ENCODE peak calls at places on chromosomes 1 and 21, in five cellular contexts. I, J, A, F and Z are unnamed samples. For H3K4me1, the result is how much of the 10 kb centered on the place peaks cover.

GRCh38 chr1:54463259-54464030 is 57.3 kb upstream of the SSBP3 start:
- DNase-seq in F (no peak), I (peak), J (no peak), A (no peak), Z (no peak)

GRCh38 chr1:59113876-59114457 is 182.9 kb upstream of the FGGY start:
- DNase-seq in F (no peak), A (no peak), I (no peak), J (no peak), Z (no peak)

GRCh38 chr1:1627842-1628655 is 3.9 kb upstream of the MMP23B start:
- DNase-seq in I (peak), J (no peak), F (peak), A (no peak), Z (peak)

GRCh38 chr1:27380766-27381733 is 2.1 kb downstream of the CD164L2 start:
- DNase-seq in F (no peak), I (no peak), J (no peak), A (no peak), Z (no peak)

GRCh38 chr21:23016617-23017016 is 2018.4 kb downstream of the NCAM2 start:
- DNase-seq in I (no peak), F (no peak), A (no peak), J (no peak), Z (no peak)

GRCh38 chr1:207676153-207676552 is 31.2 kb downstream of the CR1L start:
- DNase-seq in A (no peak), I (no peak), F (no peak), J (no peak), Z (no peak)

GRCh38 chr21:46022551-46023107 is 41.1 kb downstream of the COL6A1 start:
- DNase-seq in I (no peak), J (no peak), A (peak), F (peak), Z (no peak)

GRCh38 chr1:226737819-226738420 is 1.2 kb downstream of the ITPKB start:
- DNase-seq in J (peak), F (peak), I (peak), A (no peak), Z (peak)

GRCh38 chr1:62070384-62071011 is 124.2 kb upstream of the L1TD1 start:
- DNase-seq in J (peak), I (no peak), F (no peak), A (peak), Z (no peak)

GRCh38 chr1:47527653-47528272 is 89.9 kb downstream of the FOXD2 start:
- DNase-seq in J (no peak), A (peak), F (no peak), I (no peak), Z (peak)

GRCh38 chr1:55474168-55474786 is 259.1 kb upstream of the USP24 start:
- DNase-seq in F (no peak), A (peak), J (peak), I (no peak), Z (no peak)

GRCh38 chr1:171263915-171264314 is 15.6 kb downstream of the FMO1 start:
- DNase-seq in J (peak), F (no peak), A (no peak), I (no peak), Z (no peak)

GRCh38 chr1:11412166-11412565 is 66.8 kb upstream of the DISP3 start:
- DNase-seq in J (no peak), F (peak), I (no peak), A (no peak), Z (no peak)

GRCh38 chr1:11413907-11414495 is 65.0 kb upstream of the DISP3 start:
- DNase-seq in F (no peak), A (no peak), I (no peak), J (no peak), Z (no peak)

GRCh38 chr1:11417162-11417561 is 61.8 kb upstream of the DISP3 start:
- DNase-seq in J (no peak), I (no peak), F (no peak), A (no peak), Z (no peak)

DNA sequence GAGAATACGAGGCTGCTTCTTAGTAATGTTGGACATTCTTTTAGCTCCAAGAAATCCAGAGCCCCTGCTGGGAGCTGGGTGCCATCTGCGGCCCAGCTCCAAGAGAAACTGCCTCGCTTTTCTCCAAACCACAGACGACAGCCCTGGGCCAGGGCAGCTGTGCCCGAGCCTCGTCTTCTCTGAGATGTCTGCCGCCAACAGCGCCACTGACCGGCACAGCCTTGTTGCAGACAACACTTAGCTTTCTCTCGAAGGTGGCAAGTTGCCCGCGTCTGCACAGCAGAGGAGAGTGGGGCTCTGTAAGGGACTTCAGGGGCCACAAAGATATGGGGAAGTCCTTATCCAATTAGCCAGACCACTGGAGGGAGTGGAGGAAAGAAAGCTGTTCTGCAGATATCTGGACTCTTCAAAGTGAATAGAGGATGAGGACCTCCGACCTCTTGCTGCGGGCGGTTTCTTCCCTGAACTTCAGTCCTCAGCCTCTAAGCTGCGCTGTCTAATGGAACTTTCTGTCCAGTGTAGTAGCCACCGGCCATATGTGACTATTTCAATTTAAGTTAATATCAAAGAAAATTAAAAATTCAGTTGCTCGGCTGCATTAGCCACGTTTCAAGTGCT is 63.9 kb upstream of the DISP3 start:
- DNase-seq in J (no peak), F (no peak), A (no peak), I (no peak), Z (peak)
- TF ChIP-seq CTCF in J (no peak), F (no peak), A (peak), I (no peak), Z (no peak)

GRCh38 chr1:209673631-209674417 is 1.4 kb upstream of the G0S2 start:
- DNase-seq in J (peak), I (no peak), F (peak), A (no peak), Z (no peak)
- H3K4me1 ChIP-seq in J (under half), I (under half), F (under half), A (under half), Z (under half)

GRCh38 chr1:46401514-46401913 is 7.4 kb downstream of the FAAH start:
- DNase-seq in F (no peak), J (peak), I (no peak), A (no peak), Z (no peak)
- H3K27ac ChIP-seq in F (no peak), J (no peak), I (peak), A (no peak), Z (peak)

GRCh38 chr1:68057050-68057449 is 6.6 kb upstream of the DIRAS3 start:
- DNase-seq in J (no peak), F (peak), A (no peak), I (no peak), Z (no peak)

GRCh38 chr1:68057564-68057963 is 7.1 kb upstream of the DIRAS3 start:
- DNase-seq in A (no peak), F (no peak), I (no peak), J (no peak), Z (no peak)
- TF ChIP-seq CTCF in A (peak), F (no peak), I (no peak), J (no peak), Z (no peak)

DNA sequence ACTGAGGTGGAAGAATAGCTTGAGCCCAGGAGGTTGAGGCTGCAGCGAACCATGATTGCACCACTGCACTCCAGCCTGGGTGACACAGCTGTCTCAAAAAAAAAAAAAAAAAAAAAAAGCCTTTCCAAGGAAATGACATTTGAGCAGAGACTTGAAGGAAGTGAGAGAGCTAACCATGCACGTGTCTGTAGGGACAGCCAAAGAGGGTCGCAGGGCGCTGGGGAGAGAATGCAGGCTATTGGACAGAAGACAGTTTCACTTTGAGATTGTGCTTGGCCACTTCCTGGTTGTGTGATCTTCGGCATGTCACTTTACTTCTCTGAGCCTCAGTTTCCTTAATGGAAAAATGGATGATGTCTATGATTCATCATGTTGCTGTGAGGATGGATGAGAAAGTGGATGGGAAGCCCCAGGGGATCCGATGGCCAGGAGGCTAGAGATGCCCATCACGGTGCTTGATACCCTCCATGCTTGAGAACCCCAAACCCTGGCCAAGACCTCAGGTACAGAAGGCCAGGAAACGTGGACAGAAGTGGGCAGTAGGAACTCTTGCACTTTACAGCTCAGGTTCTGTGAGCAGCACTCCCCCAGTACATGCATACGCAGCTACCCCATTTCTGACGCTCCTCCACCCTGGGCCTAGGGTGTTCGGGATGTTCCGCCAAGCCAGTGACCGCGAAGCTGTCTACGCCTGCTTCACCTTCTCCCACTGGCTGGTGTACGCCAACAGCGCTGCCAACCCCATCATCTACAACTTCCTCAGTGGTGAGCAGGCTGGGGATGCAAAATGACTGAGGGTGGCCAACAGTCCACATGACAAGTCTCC is 7.1 kb downstream of the HCRTR1 start:
- DNase-seq in I (no peak), A (no peak), J (no peak), F (no peak), Z (no peak)
- H3K4me1 ChIP-seq in I (under half), A (under half), J (under half), F (under half), Z (under half)

DNA sequence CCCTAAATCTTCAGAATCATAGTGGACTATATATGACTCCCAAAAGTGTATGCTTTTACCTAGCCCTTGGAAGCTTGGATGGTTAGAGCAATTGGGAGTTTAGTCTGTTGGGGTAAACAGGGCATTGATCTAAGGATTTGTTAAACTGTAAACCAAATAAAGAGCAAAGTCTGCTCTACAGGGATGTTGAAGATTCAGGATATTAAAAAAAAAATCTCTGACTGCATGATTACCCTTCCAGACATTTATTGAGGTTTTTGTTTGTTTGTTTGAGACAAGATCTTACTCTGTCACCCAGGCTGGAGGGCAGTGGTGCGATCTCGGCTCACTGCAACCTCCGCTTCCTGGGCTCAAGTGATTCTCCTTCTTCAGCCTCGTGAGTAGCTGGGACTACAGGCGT is 31.6 kb downstream of the PBX1 start:
- DNase-seq in J (no peak), I (no peak), F (no peak), A (no peak), Z (no peak)
- H3K27ac ChIP-seq in J (no peak), I (no peak), F (no peak), A (no peak), Z (no peak)

GRCh38 chr1:114764689-114765088 is 6.9 kb upstream of the CSDE1 start:
- DNase-seq in F (no peak), J (no peak), A (no peak), I (no peak), Z (no peak)
- TF ChIP-seq CTCF in F (no peak), J (no peak), A (no peak), I (peak), Z (no peak)

GRCh38 chr1:24074196-24074595 is 37.7 kb downstream of the MYOM3 start:
- DNase-seq in I (no peak), F (peak), J (no peak), A (no peak), Z (no peak)

GRCh38 chr1:24077278-24077978 is 34.5 kb downstream of the MYOM3 start:
- DNase-seq in J (no peak), I (no peak), F (no peak), A (no peak), Z (no peak)

GRCh38 chr1:24071941-24072340 is 40.0 kb downstream of the MYOM3 start:
- DNase-seq in I (no peak), F (peak), J (no peak), A (no peak), Z (no peak)

GRCh38 chr1:24074817-24075725 is 36.9 kb downstream of the MYOM3 start:
- DNase-seq in J (no peak), A (no peak), I (no peak), F (no peak), Z (no peak)

DNA sequence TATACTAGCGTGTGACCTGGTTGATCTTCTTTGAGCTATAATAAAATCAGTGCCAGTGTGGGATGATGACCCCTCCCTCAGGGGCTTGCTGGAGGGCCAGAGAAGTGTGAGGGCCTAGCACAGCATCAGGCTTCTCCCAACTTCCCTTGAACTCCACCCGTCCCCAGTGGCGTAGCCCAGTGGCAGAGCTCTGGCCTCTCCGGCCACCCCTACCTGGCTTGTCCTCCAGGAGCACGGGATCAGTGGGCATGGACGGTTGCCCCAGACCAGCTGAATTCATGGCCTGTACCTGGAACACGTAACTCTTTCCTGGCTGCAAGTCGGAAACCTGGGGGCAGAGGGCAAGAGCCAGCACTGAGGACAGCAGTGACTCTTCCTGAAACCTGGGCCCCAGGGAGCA is 36.0 kb downstream of the MYOM3 start:
- DNase-seq in A (no peak), J (no peak), F (no peak), I (no peak), Z (no peak)
- H3K4me1 ChIP-seq in A (under half), J (under half), F (under half), I (under half), Z (under half)

DNA sequence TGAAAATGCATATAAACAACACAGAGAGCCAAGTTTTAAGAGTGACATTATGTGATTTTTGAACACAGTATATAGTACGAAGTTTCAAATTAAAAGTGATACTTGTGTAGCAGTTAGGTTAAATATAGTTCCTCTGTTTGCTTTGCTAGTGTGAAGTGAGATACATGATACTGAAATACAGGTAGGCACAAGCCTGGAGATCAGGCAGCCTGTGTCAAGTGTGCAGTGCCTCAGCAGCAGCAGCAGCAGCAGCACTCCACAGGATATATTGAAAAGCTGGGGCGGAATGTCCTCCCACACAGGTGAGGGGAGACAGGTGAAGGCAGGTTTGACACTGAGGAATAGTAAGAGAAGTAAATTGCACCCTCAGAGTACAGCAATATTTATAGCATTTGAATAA is 47.5 kb downstream of the CAMTA1 start:
- DNase-seq in J (no peak), A (no peak), I (no peak), F (no peak), Z (peak)
- H3K27ac ChIP-seq in J (no peak), A (no peak), I (no peak), F (no peak), Z (no peak)